ENCODE peak calls at places on chromosome 4, in eight cellular contexts. N, Z, M, U, Q, S, C and D are unnamed samples.

GRCh38 chr4:152094851-152095700 is 334.3 kb upstream of the GATB start:
- DNase-seq in N (no peak), Z (no peak), M (no peak), U (no peak), Q (no peak), S (no peak), C (no peak), D (peak; percentile 47)

GRCh38 chr4:182093947-182094346 is 149.3 kb upstream of the TENM3 start:
- DNase-seq in N (no peak), Z (no peak), M (no peak), U (no peak), Q (no peak), S (no peak), C (no peak), D (no peak)

GRCh38 chr4:75555294-75556164 is at the start of gene ODAPH:
- DNase-seq in N (peak; percentile 38), Z (no peak), M (no peak), U (no peak), Q (no peak), S (no peak), C (peak; percentile 1), D (peak; percentile 68)

GRCh38 chr4:121898150-121898549 is 27.9 kb upstream of the BBS7 start:
- DNase-seq in N (no peak), Z (no peak), M (no peak), U (no peak), Q (no peak), S (no peak), C (no peak), D (no peak)

GRCh38 chr4:158371158-158371557 is 150.5 kb upstream of the RXFP1 start:
- DNase-seq in N (no peak), Z (no peak), M (no peak), U (no peak), Q (no peak), S (no peak), C (peak; percentile 20), D (peak; percentile 3)

GRCh38 chr4:101099001-101099400 is 248.3 kb downstream of the PPP3CA start:
- DNase-seq in N (no peak), Z (no peak), M (no peak), U (no peak), Q (no peak), S (no peak), C (no peak), D (no peak)

GRCh38 chr4:41594439-41594838 is 56.5 kb downstream of the LIMCH1 start:
- DNase-seq in N (no peak), Z (no peak), M (peak; percentile 50), U (no peak), Q (peak; percentile 57), S (no peak), C (no peak), D (peak; percentile 27)

GRCh38 chr4:106246441-106246840 is 69.6 kb downstream of the TBCK start:
- DNase-seq in N (no peak), Z (no peak), M (no peak), U (no peak), Q (no peak), S (no peak), C (no peak), D (no peak)

GRCh38 chr4:158778712-158779111 is 9.9 kb downstream of the FNIP2 start:
- DNase-seq in N (no peak), Z (peak; percentile 71), M (no peak), U (no peak), Q (no peak), S (no peak), C (no peak), D (no peak)

GRCh38 chr4:37754410-37755185 is 68.4 kb upstream of the RELL1 start:
- DNase-seq in N (peak; percentile 22), Z (no peak), M (no peak), U (no peak), Q (no peak), S (no peak), C (no peak), D (no peak)

GRCh38 chr4:118797558-118798142 is 38.3 kb downstream of the SEC24D start:
- DNase-seq in N (no peak), Z (no peak), M (no peak), U (no peak), Q (no peak), S (no peak), C (peak; percentile 32), D (no peak)

GRCh38 chr4:138835833-138836521 is 179.6 kb upstream of the NOCT start:
- DNase-seq in N (peak; percentile 66), Z (no peak), M (peak; percentile 67), U (no peak), Q (no peak), S (no peak), C (no peak), D (peak; percentile 34)

GRCh38 chr4:168478868-168479267 is 1.4 kb downstream of the DDX60L start:
- DNase-seq in N (no peak), Z (no peak), M (no peak), U (no peak), Q (no peak), S (no peak), C (no peak), D (no peak)

GRCh38 chr4:135744928-135745327 is 1543.3 kb upstream of the PABPC4L start:
- DNase-seq in N (no peak), Z (no peak), M (no peak), U (no peak), Q (no peak), S (no peak), C (no peak), D (no peak)

GRCh38 chr4:1614854-1615595 is 69.1 kb downstream of the FAM53A start:
- DNase-seq in N (no peak), Z (no peak), M (no peak), U (no peak), Q (no peak), S (no peak), C (no peak), D (no peak)

GRCh38 chr4:185597532-185598188 is 62.4 kb upstream of the PDLIM3 start:
- DNase-seq in N (peak; percentile 82), Z (peak; percentile 80), M (peak; percentile 73), U (peak; percentile 23), Q (peak; percentile 80), S (peak; percentile 72), C (peak; percentile 56), D (peak; percentile 70)

GRCh38 chr4:124018383-124019317 is 622.1 kb downstream of the SPRY1 start:
- DNase-seq in N (peak; percentile 55), Z (no peak), M (peak; percentile 53), U (no peak), Q (peak; percentile 45), S (no peak), C (peak; percentile 77), D (no peak)

GRCh38 chr4:59994118-59994517 is 1206.0 kb upstream of the ADGRL3 start:
- DNase-seq in N (peak; percentile 3), Z (no peak), M (no peak), U (no peak), Q (no peak), S (no peak), C (no peak), D (no peak)

GRCh38 chr4:109005523-109005922 is 242.7 kb upstream of the ETNPPL start:
- DNase-seq in N (no peak), Z (no peak), M (no peak), U (no peak), Q (no peak), S (no peak), C (peak; percentile 21), D (no peak)

GRCh38 chr4:168648494-168648893 is 151.6 kb downstream of the PALLD start:
- DNase-seq in N (no peak), Z (no peak), M (no peak), U (no peak), Q (no peak), S (no peak), C (no peak), D (no peak)

GRCh38 chr4:24042094-24042493 is 152.2 kb upstream of the PPARGC1A start:
- DNase-seq in N (no peak), Z (no peak), M (no peak), U (no peak), Q (no peak), S (no peak), C (peak; percentile 93), D (peak; percentile 75)

GRCh38 chr4:114383055-114383454 is 215.6 kb upstream of the UGT8 start:
- DNase-seq in N (no peak), Z (no peak), M (no peak), U (no peak), Q (no peak), S (no peak), C (peak; percentile 9), D (no peak)

GRCh38 chr4:7295917-7296660 is 103.8 kb downstream of the SORCS2 start:
- DNase-seq in N (peak; percentile 29), Z (no peak), M (peak; percentile 42), U (no peak), Q (no peak), S (peak; percentile 60), C (peak; percentile 5), D (no peak)
- TF ChIP-seq CTCF in N (peak; percentile 64), Z (no peak), M (peak; percentile 70), U (no peak), Q (peak; percentile 65), S (peak; percentile 67), C (peak; percentile 62), D (peak; percentile 37)

DNA sequence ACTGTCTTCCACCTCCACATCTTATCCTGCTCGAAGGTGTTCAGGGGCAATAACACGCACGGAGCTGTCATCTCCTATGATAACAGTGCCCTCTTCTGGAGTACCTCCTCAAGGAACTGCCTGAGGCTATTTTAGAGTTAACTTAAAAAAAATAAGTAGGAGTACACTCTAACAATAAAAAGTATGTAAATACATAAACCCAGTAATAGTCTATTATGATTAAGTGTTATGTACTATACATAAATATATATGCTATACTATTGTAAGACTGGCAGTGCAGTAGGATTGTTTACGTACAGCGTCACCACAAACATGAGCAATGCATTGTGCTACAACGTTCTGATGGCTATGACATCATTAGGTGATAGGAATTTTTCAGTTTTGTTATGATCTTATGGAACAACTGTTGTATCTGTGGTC is 34.5 kb upstream of the TLR2 start:
- DNase-seq in N (peak; percentile 38), Z (no peak), M (no peak), U (no peak), Q (no peak), S (no peak), C (no peak), D (no peak)
- TF ChIP-seq CTCF in N (no peak), Z (no peak), M (peak; percentile 33), U (no peak), Q (no peak), S (no peak), C (peak; percentile 22), D (peak; percentile 13)

GRCh38 chr4:83890816-83891215 is 354.9 kb downstream of the GPAT3 start:
- DNase-seq in N (no peak), Z (no peak), M (no peak), U (no peak), Q (no peak), S (no peak), C (no peak), D (no peak)

GRCh38 chr4:83890231-83890630 is 354.3 kb downstream of the GPAT3 start:
- DNase-seq in N (no peak), Z (no peak), M (no peak), U (no peak), Q (no peak), S (no peak), C (peak; percentile 10), D (peak; percentile 9)

GRCh38 chr4:83894831-83895230 is 358.9 kb downstream of the GPAT3 start:
- DNase-seq in N (no peak), Z (no peak), M (no peak), U (no peak), Q (no peak), S (no peak), C (no peak), D (no peak)

GRCh38 chr4:83889802-83890201 is 353.9 kb downstream of the GPAT3 start:
- DNase-seq in N (no peak), Z (no peak), M (no peak), U (no peak), Q (no peak), S (no peak), C (peak; percentile 16), D (peak; percentile 29)
- TF ChIP-seq CTCF in N (no peak), Z (no peak), M (no peak), U (no peak), Q (no peak), S (no peak), C (no peak), D (no peak)

GRCh38 chr4:98745372-98745771 is 87.0 kb upstream of the TSPAN5 start:
- DNase-seq in N (no peak), Z (no peak), M (no peak), U (no peak), Q (no peak), S (no peak), C (no peak), D (no peak)
- TF ChIP-seq CTCF in N (no peak), Z (no peak), M (peak; percentile 31), U (no peak), Q (no peak), S (no peak), C (peak; percentile 29), D (no peak)